ENCODE peak calls at places on chromosomes 4 and X, in six cellular contexts. One of them, this sample, is unnamed.
A peak's percentile ranks its signal among the peaks of the same experiment; 100 is the strongest.

GRCh38 chr4:6463311-6464289 is 8.8 kb downstream of the PPP2R2C start:
- DNase-seq in ACHN: no peak
- DNase-seq in IMR-90: no peak
- DNase-seq in activated B cell treated with CpG ODN at 0.5 μM for 24 hours: no peak
- DNase-seq in OCI-LY7: no peak
- DNase-seq in HS-5: no peak
- DNase-seq in this sample: no peak

GRCh38 chr4:177079327-177079726 is 230.3 kb upstream of the NEIL3 start:
- DNase-seq in activated B cell treated with CpG ODN at 0.5 μM for 24 hours: no peak
- DNase-seq in OCI-LY7: no peak
- DNase-seq in ACHN: no peak
- DNase-seq in IMR-90: no peak
- DNase-seq in HS-5: no peak
- DNase-seq in this sample: peak; percentile 3

GRCh38 chr4:153205028-153205648 is 895 bp downstream of the TRIM2 start:
- DNase-seq in IMR-90: no peak
- DNase-seq in OCI-LY7: no peak
- DNase-seq in activated B cell treated with CpG ODN at 0.5 μM for 24 hours: no peak
- DNase-seq in HS-5: no peak
- DNase-seq in ACHN: no peak
- DNase-seq in this sample: no peak

GRCh38 chrX:19867411-19867732 is 20.0 kb downstream of the SH3KBP1 start:
- DNase-seq in IMR-90: peak; percentile 79
- DNase-seq in OCI-LY7: no peak
- DNase-seq in HS-5: no peak
- DNase-seq in ACHN: no peak
- DNase-seq in activated B cell treated with CpG ODN at 0.5 μM for 24 hours: no peak
- DNase-seq in this sample: no peak

GRCh38 chr4:154528866-154529265 is 21.3 kb downstream of the PLRG1 start:
- DNase-seq in OCI-LY7: no peak
- DNase-seq in IMR-90: no peak
- DNase-seq in activated B cell treated with CpG ODN at 0.5 μM for 24 hours: no peak
- DNase-seq in HS-5: no peak
- DNase-seq in ACHN: no peak
- DNase-seq in this sample: no peak

GRCh38 chrX:130299279-130300009 is 30.7 kb upstream of the ZNF280C start:
- DNase-seq in ACHN: no peak
- DNase-seq in OCI-LY7: no peak
- DNase-seq in activated B cell treated with CpG ODN at 0.5 μM for 24 hours: no peak
- DNase-seq in HS-5: no peak
- DNase-seq in IMR-90: no peak
- DNase-seq in this sample: no peak

GRCh38 chrX:123422875-123423274 is 238.8 kb downstream of the GRIA3 start:
- DNase-seq in ACHN: peak; percentile 6
- DNase-seq in IMR-90: peak; percentile 13
- DNase-seq in OCI-LY7: peak; percentile 0
- DNase-seq in activated B cell treated with CpG ODN at 0.5 μM for 24 hours: no peak
- DNase-seq in HS-5: no peak
- DNase-seq in this sample: peak; percentile 30

GRCh38 chrX:132219343-132219768 is at the start of gene RAP2C:
- DNase-seq in ACHN: peak; percentile 59
- DNase-seq in IMR-90: peak; percentile 54
- DNase-seq in HS-5: no peak
- DNase-seq in OCI-LY7: peak; percentile 76
- DNase-seq in activated B cell treated with CpG ODN at 0.5 μM for 24 hours: peak; percentile 38
- DNase-seq in this sample: peak; percentile 59

GRCh38 chr4:89586864-89587263 is 250.1 kb downstream of the SNCA start:
- DNase-seq in activated B cell treated with CpG ODN at 0.5 μM for 24 hours: no peak
- DNase-seq in IMR-90: peak; percentile 20
- DNase-seq in HS-5: no peak
- DNase-seq in ACHN: peak; percentile 22
- DNase-seq in OCI-LY7: no peak
- DNase-seq in this sample: peak; percentile 8

GRCh38 chr4:129355529-129355928 is 259.6 kb downstream of the C4orf33 start:
- DNase-seq in ACHN: peak; percentile 12
- DNase-seq in HS-5: no peak
- DNase-seq in IMR-90: no peak
- DNase-seq in activated B cell treated with CpG ODN at 0.5 μM for 24 hours: no peak
- DNase-seq in OCI-LY7: no peak
- DNase-seq in this sample: no peak

GRCh38 chr4:13907255-13907751 is 279.8 kb upstream of the BOD1L1 start:
- DNase-seq in IMR-90: peak; percentile 99
- DNase-seq in OCI-LY7: no peak
- DNase-seq in HS-5: peak; percentile 92
- DNase-seq in ACHN: peak; percentile 92
- DNase-seq in activated B cell treated with CpG ODN at 0.5 μM for 24 hours: no peak
- DNase-seq in this sample: peak; percentile 99

GRCh38 chr4:73450398-73451004 is 14.5 kb downstream of the AFP start:
- DNase-seq in ACHN: no peak
- DNase-seq in activated B cell treated with CpG ODN at 0.5 μM for 24 hours: no peak
- DNase-seq in IMR-90: peak; percentile 89
- DNase-seq in HS-5: peak; percentile 25
- DNase-seq in OCI-LY7: no peak
- DNase-seq in this sample: peak; percentile 93

GRCh38 chrX:46308106-46308505 is 237.1 kb downstream of the ZNF674 start:
- DNase-seq in activated B cell treated with CpG ODN at 0.5 μM for 24 hours: no peak
- DNase-seq in IMR-90: no peak
- DNase-seq in OCI-LY7: no peak
- DNase-seq in ACHN: no peak
- DNase-seq in HS-5: no peak
- DNase-seq in this sample: no peak

GRCh38 chr4:94827481-94828110 is 69.8 kb downstream of the BMPR1B start:
- DNase-seq in OCI-LY7: no peak
- DNase-seq in IMR-90: peak; percentile 92
- DNase-seq in ACHN: peak; percentile 76
- DNase-seq in HS-5: peak; percentile 76
- DNase-seq in activated B cell treated with CpG ODN at 0.5 μM for 24 hours: no peak
- DNase-seq in this sample: peak; percentile 70

GRCh38 chr4:37885496-37885895 is 5.4 kb upstream of the TBC1D1 start:
- DNase-seq in OCI-LY7: no peak
- DNase-seq in activated B cell treated with CpG ODN at 0.5 μM for 24 hours: no peak
- DNase-seq in ACHN: no peak
- DNase-seq in IMR-90: peak; percentile 43
- DNase-seq in HS-5: no peak
- DNase-seq in this sample: no peak

This sample was measured in HFFc6.